ENCODE peak calls at places on chromosome 1, in five cellular contexts. N is HepG2, R is GM12878, O is K562, Z is SK-N-SH. I is an unnamed sample.

GRCh38 chr1:160645386-160646063 is 1.3 kb downstream of the SLAMF1 start:
- DNase-seq in O (no peak), N (no peak), R (no peak), Z (no peak), I (no peak)

GRCh38 chr1:4351453-4351852 is 303.0 kb upstream of the AJAP1 start:
- DNase-seq in N (no peak), Z (no peak), O (no peak), R (no peak), I (no peak)

GRCh38 chr1:218488986-218489385 is 143.8 kb downstream of the TGFB2 start:
- DNase-seq in O (no peak), Z (no peak), N (no peak), R (no peak), I (peak; percentile 22)

GRCh38 chr1:44941424-44942324 is 44.7 kb downstream of the EIF2B3 start:
- DNase-seq in Z (peak; percentile 47), R (no peak), O (no peak), N (no peak), I (no peak)

GRCh38 chr1:154788886-154789285 is 81.2 kb downstream of the KCNN3 start:
- DNase-seq in O (no peak), N (no peak), Z (no peak), R (no peak), I (no peak)

GRCh38 chr1:232974971-232975370 is 24.6 kb downstream of the NTPCR start:
- DNase-seq in N (no peak), R (no peak), O (no peak), Z (no peak), I (peak; percentile 80)

GRCh38 chr1:42436794-42437458 is 18.9 kb downstream of the ZMYND12 start:
- DNase-seq in Z (no peak), O (no peak), R (no peak), N (no peak), I (no peak)

GRCh38 chr1:67414574-67414973 is 15.6 kb downstream of the SERBP1 start:
- DNase-seq in O (no peak), N (no peak), R (no peak), Z (no peak), I (no peak)

GRCh38 chr1:240310226-240310925 is 218.7 kb downstream of the FMN2 start:
- DNase-seq in N (no peak), Z (no peak), O (no peak), R (no peak), I (peak; percentile 85)

GRCh38 chr1:172746091-172746949 is 87.4 kb downstream of the FASLG start:
- DNase-seq in R (peak; percentile 70), N (peak; percentile 66), Z (no peak), O (peak; percentile 30), I (peak; percentile 99)

GRCh38 chr1:73537400-73537799 is 660.6 kb downstream of the LRRIQ3 start:
- DNase-seq in R (no peak), O (no peak), N (no peak), Z (peak; percentile 1), I (no peak)

GRCh38 chr1:201877877-201878339 is 10.8 kb upstream of the SHISA4 start:
- DNase-seq in R (no peak), Z (peak; percentile 46), N (peak; percentile 40), O (peak; percentile 60), I (peak; percentile 63)

GRCh38 chr1:35836734-35837133 is 28.9 kb downstream of the AGO4 start:
- DNase-seq in Z (no peak), N (no peak), O (no peak), R (no peak), I (no peak)
- TF ChIP-seq SMC3 in Z (no peak), N (no peak), O (no peak), R (no peak), I (no peak)

DNA sequence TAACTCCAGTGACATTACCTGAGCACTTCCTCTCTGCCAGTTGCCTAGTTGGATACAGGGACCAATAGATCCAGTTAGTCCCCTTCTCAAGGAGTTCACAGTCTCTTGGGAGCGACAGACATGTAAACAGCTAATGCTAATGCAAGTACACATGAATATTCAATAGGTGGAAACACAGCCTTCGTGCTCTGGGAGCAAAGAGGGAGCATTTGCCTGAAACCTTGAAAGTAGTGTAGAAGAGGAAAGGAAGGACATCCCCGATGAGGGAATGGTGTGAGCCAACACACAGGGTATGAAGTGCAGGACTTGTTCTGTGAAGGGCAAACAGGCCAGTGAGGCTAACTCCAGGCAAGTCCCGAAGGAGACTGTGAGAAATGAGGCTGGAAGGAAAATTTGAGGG is 3.8 kb upstream of the TMEM222 start:
- DNase-seq in N (no peak), O (no peak), R (no peak), Z (no peak), I (no peak)
- H2AFZ ChIP-seq in N (no peak overlapping the region), O (peak overlapping the region; percentile 56), R (peak overlapping the region; percentile 15), Z (peak overlapping the region; percentile 38), I (peak overlapping the region; percentile 33)

DNA sequence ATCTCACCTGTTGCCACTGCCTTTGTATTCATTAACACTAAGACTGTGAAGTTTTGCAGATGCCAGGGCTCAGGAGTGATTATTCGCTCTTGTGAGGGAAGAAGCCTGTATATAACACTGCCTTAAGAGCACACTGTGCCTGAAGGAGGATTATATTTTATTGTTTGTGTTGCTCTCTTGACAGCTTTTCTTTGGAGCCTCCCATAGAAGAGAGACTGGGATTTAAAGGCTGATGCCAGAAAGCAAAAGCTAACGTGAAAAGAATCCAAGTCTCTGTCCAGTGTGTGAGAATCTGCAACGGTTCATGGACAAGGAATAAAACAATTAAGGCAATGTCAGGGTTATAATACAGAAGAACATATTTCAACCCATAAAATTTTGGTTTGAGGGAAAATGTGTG is 316.8 kb downstream of the NFIA start:
- DNase-seq in Z (no peak), N (no peak), O (no peak), R (no peak), I (no peak)
- TF ChIP-seq SMC3 in Z (no peak), N (no peak), O (no peak), R (no peak), I (no peak)

GRCh38 chr1:165468850-165469249 is 23.9 kb upstream of the RXRG start:
- DNase-seq in N (no peak), O (no peak), Z (no peak), R (no peak), I (no peak)

GRCh38 chr1:165476776-165477175 is 31.9 kb upstream of the RXRG start:
- DNase-seq in R (no peak), N (no peak), Z (no peak), O (no peak), I (no peak)

GRCh38 chr1:165474196-165474595 is 29.3 kb upstream of the RXRG start:
- DNase-seq in N (no peak), O (no peak), R (no peak), Z (no peak), I (no peak)
- H2AFZ ChIP-seq in N (no peak overlapping the region), O (no peak overlapping the region), R (no peak overlapping the region), Z (no peak overlapping the region), I (no peak overlapping the region)

GRCh38 chr1:40132383-40133121 is 28.6 kb upstream of the RLF start:
- DNase-seq in R (no peak), N (no peak), O (no peak), Z (peak; percentile 38), I (no peak)

GRCh38 chr1:40133122-40133665 is 28.0 kb upstream of the RLF start:
- DNase-seq in O (no peak), N (no peak), R (no peak), Z (peak; percentile 18), I (peak; percentile 1)

GRCh38 chr1:40133839-40134238 is 27.3 kb upstream of the RLF start:
- DNase-seq in R (no peak), Z (peak; percentile 22), N (no peak), O (no peak), I (no peak)

DNA sequence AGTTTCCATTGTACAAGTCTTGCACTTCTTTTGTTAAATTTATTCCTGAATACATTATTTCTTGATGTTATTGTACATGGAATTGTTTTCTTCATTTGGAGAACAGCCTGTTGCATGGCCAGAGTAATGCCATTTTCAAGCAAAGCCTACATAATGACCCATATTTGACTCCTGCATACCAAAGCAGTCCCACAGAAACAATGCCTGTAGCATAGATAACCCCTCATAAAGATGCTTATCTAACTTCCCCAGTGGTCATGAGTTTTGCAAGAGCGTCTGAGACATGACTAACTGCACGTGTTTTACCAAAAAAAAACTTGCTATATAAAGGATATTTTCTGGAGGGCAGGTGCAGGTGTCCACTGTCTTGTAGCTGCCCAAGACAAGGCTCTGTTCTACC is 30.3 kb upstream of the RLF start:
- DNase-seq in N (no peak), R (no peak), Z (no peak), O (no peak), I (no peak)
- TF ChIP-seq SMC3 in N (no peak), R (no peak), Z (no peak), O (no peak), I (no peak)

DNA sequence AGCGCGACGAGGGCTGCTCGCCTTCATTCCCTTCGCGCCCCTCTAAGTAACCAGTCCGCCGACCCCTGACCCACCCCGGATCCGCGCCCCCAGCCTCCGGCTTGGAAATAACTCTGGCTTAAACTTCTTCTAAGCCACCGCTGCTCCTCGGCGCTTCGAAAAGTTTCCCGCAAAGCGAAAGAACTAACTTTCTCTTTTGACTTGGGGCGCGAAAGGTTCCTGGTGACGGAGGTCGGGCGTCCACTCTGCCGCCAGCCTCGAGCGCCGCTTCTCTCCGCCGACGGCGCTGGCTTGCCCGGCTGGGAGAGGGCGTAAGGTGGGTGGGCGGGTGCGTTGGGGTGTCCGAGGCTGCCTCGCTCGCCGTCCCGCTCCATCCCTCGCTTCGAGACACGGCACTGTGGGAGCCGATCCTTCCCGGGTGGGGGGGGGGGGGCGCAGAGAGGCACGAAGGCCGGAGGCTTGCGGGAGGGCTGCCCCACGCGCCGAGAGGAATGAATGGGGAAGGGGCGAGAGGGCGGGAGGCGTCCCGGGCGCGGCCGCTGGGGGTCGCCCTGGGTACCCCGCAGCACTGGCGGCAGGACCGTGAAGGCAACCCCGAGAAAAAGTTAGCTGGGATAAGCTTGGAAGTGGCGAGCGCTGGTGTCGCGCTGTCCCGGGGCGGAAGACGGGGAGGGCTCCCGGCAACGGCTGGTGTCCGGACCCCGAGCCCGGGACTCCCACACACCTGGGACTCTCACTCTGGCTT is 567 bp downstream of the ATF3 start:
- DNase-seq in O (peak; percentile 64), N (peak; percentile 36), Z (peak; percentile 87), R (no peak), I (no peak)
- H2AFZ ChIP-seq in O (peak overlapping the region; percentile 87), N (no peak overlapping the region), Z (peak overlapping the region; percentile 72), R (peak overlapping the region; percentile 73), I (peak overlapping the region; percentile 78)

DNA sequence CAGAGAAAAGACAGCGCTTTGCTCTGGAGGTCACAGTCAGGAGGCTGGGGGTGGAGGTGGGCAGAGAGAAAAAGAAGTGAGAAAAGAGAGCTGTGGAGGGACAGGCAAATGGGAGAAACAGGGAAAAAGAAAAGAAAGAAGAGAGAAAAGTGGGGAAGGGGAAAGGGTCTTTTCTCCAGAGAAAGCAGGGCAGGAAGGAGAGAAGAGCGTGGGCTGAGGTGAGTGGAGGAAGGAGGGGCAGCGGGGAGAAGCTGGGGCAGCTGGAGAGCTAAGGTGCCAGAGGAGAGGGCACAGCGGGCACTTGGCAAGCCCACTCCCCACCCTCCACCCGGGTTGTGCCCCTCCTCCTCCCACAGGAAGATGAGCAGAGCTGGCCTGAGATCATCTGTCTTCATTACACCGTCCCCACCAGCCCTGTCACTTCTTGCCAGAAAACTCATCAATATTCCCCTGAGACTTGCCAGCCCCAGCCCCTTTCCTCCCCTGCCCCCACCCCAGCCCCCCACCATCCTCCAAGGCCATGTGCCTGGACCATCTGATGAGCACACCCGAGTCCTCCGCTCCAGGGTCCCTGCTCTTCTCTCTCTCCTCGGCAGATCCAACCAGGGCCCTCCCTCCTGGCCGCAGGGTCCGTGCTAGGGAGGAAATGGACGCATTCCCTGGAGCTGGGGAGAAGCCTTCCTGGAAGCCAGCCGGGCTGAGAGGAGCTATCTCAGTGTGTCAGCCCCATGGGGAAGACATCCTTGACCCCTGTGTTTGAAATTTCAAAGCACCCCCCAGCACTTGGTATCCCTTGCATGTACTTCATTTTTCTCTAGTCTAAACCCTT is 17.1 kb upstream of the BLACAT1 start:
- DNase-seq in N (no peak), Z (peak; percentile 77), O (no peak), R (no peak), I (no peak)
- TF ChIP-seq SMC3 in N (no peak), Z (no peak), O (no peak), R (no peak), I (no peak)